ENCODE peak calls at places on chromosomes 5 and 9, in eight cellular contexts. One of them, this sample, is unnamed.

GRCh38 chr5:96687080-96687479 is 24.9 kb downstream of the CAST start:
- DNase-seq in adrenal gland: no peak
- DNase-seq in ACHN: no peak
- DNase-seq in lower lobe of right lung: no peak
- DNase-seq in NCI-H460: no peak
- DNase-seq in Calu3: no peak
- DNase-seq in cardiac septum: no peak
- DNase-seq in GM04503: no peak
- DNase-seq in this sample: no peak

GRCh38 chr5:127216906-127217675 is 73.5 kb upstream of the MEGF10 start:
- DNase-seq in adrenal gland: no peak
- DNase-seq in ACHN: no peak
- DNase-seq in lower lobe of right lung: no peak
- DNase-seq in NCI-H460: no peak
- DNase-seq in Calu3: no peak
- DNase-seq in cardiac septum: no peak
- DNase-seq in GM04503: no peak
- DNase-seq in this sample: no peak

GRCh38 chr5:43773032-43773830 is 170.3 kb downstream of the NNT start:
- DNase-seq in adrenal gland: no peak
- DNase-seq in ACHN: peak
- DNase-seq in lower lobe of right lung: no peak
- DNase-seq in NCI-H460: peak
- DNase-seq in Calu3: peak
- DNase-seq in cardiac septum: no peak
- DNase-seq in GM04503: peak
- DNase-seq in this sample: peak

GRCh38 chr5:53779541-53779981 is 219.1 kb downstream of the NDUFS4 start:
- DNase-seq in adrenal gland: peak
- DNase-seq in ACHN: no peak
- DNase-seq in lower lobe of right lung: no peak
- DNase-seq in NCI-H460: no peak
- DNase-seq in Calu3: no peak
- DNase-seq in cardiac septum: no peak
- DNase-seq in GM04503: peak
- DNase-seq in this sample: peak

GRCh38 chr9:115262477-115262876 is 144.5 kb upstream of the TNC start:
- DNase-seq in adrenal gland: peak
- DNase-seq in ACHN: peak
- DNase-seq in lower lobe of right lung: peak
- DNase-seq in NCI-H460: no peak
- DNase-seq in Calu3: peak
- DNase-seq in cardiac septum: peak
- DNase-seq in GM04503: peak
- DNase-seq in this sample: peak

GRCh38 chr5:170297589-170298462 is at the start of gene LCP2:
- DNase-seq in adrenal gland: peak
- DNase-seq in ACHN: no peak
- DNase-seq in lower lobe of right lung: no peak
- DNase-seq in NCI-H460: no peak
- DNase-seq in Calu3: no peak
- DNase-seq in cardiac septum: no peak
- DNase-seq in GM04503: no peak
- DNase-seq in this sample: no peak

GRCh38 chr9:75170898-75171360 is 82.6 kb downstream of the OSTF1 start:
- DNase-seq in adrenal gland: no peak
- DNase-seq in ACHN: no peak
- DNase-seq in lower lobe of right lung: no peak
- DNase-seq in NCI-H460: no peak
- DNase-seq in Calu3: no peak
- DNase-seq in cardiac septum: no peak
- DNase-seq in GM04503: no peak
- DNase-seq in this sample: no peak

GRCh38 chr9:95746408-95747165 is 128.9 kb upstream of the ERCC6L2 start:
- DNase-seq in adrenal gland: no peak
- DNase-seq in ACHN: no peak
- DNase-seq in lower lobe of right lung: no peak
- DNase-seq in NCI-H460: no peak
- DNase-seq in Calu3: no peak
- DNase-seq in cardiac septum: no peak
- DNase-seq in GM04503: no peak
- DNase-seq in this sample: no peak

GRCh38 chr5:35856186-35857003 is at the start of gene IL7R:
- DNase-seq in adrenal gland: no peak
- DNase-seq in ACHN: no peak
- DNase-seq in lower lobe of right lung: no peak
- DNase-seq in NCI-H460: no peak
- DNase-seq in Calu3: no peak
- DNase-seq in cardiac septum: no peak
- DNase-seq in GM04503: no peak
- DNase-seq in this sample: peak

GRCh38 chr5:66144074-66144798 is at the start of gene SREK1:
- DNase-seq in adrenal gland: peak
- DNase-seq in ACHN: peak
- DNase-seq in lower lobe of right lung: peak
- DNase-seq in NCI-H460: peak
- DNase-seq in Calu3: peak
- DNase-seq in cardiac septum: peak
- DNase-seq in GM04503: peak
- DNase-seq in this sample: peak